ENCODE peak calls at places on chromosome 3, in ten cellular contexts. B, Z, G, Y, U, S, K, A, N and J are unnamed samples.

GRCh38 chr3:187567026-187567425 is 103.2 kb downstream of the SST start:
- DNase-seq in U (no peak), G (no peak), K (no peak), B (peak), Y (no peak), S (no peak), N (no peak), A (no peak), Z (no peak), J (no peak)

GRCh38 chr3:9681011-9681722 is 22.5 kb upstream of the CPNE9 start:
- DNase-seq in A (no peak), Z (no peak), B (no peak), K (no peak), N (no peak), G (no peak), U (no peak), S (no peak), Y (no peak), J (no peak)

GRCh38 chr3:56856686-56857577 is 55.2 kb upstream of the ARHGEF3 start:
- DNase-seq in Z (no peak), K (no peak), N (no peak), G (no peak), Y (no peak), B (no peak), S (no peak), U (no peak), A (no peak), J (no peak)

GRCh38 chr3:14057701-14058100 is 67.0 kb downstream of the CHCHD4 start:
- DNase-seq in A (no peak), G (no peak), Y (no peak), B (no peak), K (no peak), Z (no peak), U (no peak), S (no peak), N (no peak), J (no peak)

GRCh38 chr3:66472313-66473134 is 28.3 kb downstream of the LRIG1 start:
- DNase-seq in B (peak), Z (no peak), U (no peak), N (no peak), A (no peak), S (no peak), K (no peak), G (peak), Y (peak), J (no peak)

GRCh38 chr3:129343643-129344360 is 65.1 kb downstream of the HMCES start:
- DNase-seq in B (peak), U (no peak), A (no peak), Y (no peak), N (no peak), Z (no peak), S (no peak), G (no peak), K (no peak), J (no peak)

GRCh38 chr3:14719006-14719405 is 44.1 kb downstream of the C3orf20 start:
- DNase-seq in N (no peak), B (peak), Y (no peak), G (no peak), Z (no peak), U (no peak), K (no peak), S (no peak), A (no peak), J (no peak)

GRCh38 chr3:8567784-8568575 is 66.4 kb downstream of the LMCD1 start:
- DNase-seq in U (no peak), K (peak), Y (no peak), A (no peak), G (no peak), N (no peak), B (no peak), Z (no peak), S (no peak), J (no peak)

GRCh38 chr3:172709776-172710708 is 825 bp downstream of the NCEH1 start:
- DNase-seq in Z (no peak), Y (no peak), S (no peak), U (no peak), G (peak), A (no peak), N (no peak), B (peak), K (peak), J (no peak)

GRCh38 chr3:21551019-21551418 is 200.0 kb downstream of the ZNF385D start:
- DNase-seq in A (no peak), Z (no peak), K (no peak), Y (no peak), S (no peak), G (no peak), N (no peak), B (peak), U (no peak), J (no peak)

GRCh38 chr3:60854762-60855161 is 396.5 kb downstream of the FHIT start:
- DNase-seq in Y (no peak), N (no peak), Z (no peak), S (no peak), A (no peak), G (no peak), K (no peak), B (no peak), U (no peak), J (no peak)

GRCh38 chr3:122100591-122101491 is 45.7 kb downstream of the CD86 start:
- DNase-seq in U (no peak), Y (no peak), B (no peak), S (no peak), G (peak), Z (no peak), A (no peak), K (no peak), N (peak), J (no peak)

GRCh38 chr3:77189258-77189657 is 149.4 kb downstream of the ROBO2 start:
- DNase-seq in G (no peak), K (no peak), B (no peak), N (no peak), S (no peak), Z (no peak), A (no peak), Y (no peak), U (no peak), J (no peak)

GRCh38 chr3:8966150-8966819 is 3.0 kb upstream of the RAD18 start:
- DNase-seq in K (no peak), S (no peak), B (no peak), A (no peak), N (no peak), Y (no peak), G (no peak), U (no peak), Z (no peak), J (no peak)

GRCh38 chr3:23052230-23053019 is 150.7 kb upstream of the UBE2E2 start:
- DNase-seq in S (no peak), N (no peak), Y (no peak), G (no peak), U (no peak), Z (no peak), A (no peak), K (no peak), B (peak), J (no peak)

GRCh38 chr3:162491957-162492356 is 995.3 kb downstream of the OTOL1 start:
- DNase-seq in G (no peak), A (no peak), Y (no peak), B (no peak), Z (no peak), S (no peak), U (no peak), K (no peak), N (no peak), J (no peak)

GRCh38 chr3:128788268-128788869 is 62.4 kb downstream of the RAB7A start:
- DNase-seq in N (no peak), B (no peak), A (no peak), K (no peak), S (no peak), U (no peak), Z (no peak), Y (no peak), G (no peak), J (no peak)

GRCh38 chr3:59839283-59839682 is 789.5 kb upstream of the CFAP20DC start:
- DNase-seq in N (no peak), S (no peak), K (no peak), Y (no peak), B (no peak), A (no peak), G (peak), U (no peak), Z (no peak), J (no peak)

GRCh38 chr3:50173685-50174516 is 17.5 kb upstream of the GNAT1 start:
- DNase-seq in U (no peak), G (no peak), S (no peak), Y (no peak), N (no peak), K (no peak), B (no peak), Z (no peak), A (no peak), J (no peak)

GRCh38 chr3:22960326-22960984 is 242.7 kb upstream of the UBE2E2 start:
- DNase-seq in S (no peak), Z (no peak), A (no peak), B (peak), U (no peak), N (peak), K (no peak), G (no peak), Y (no peak), J (no peak)

GRCh38 chr3:52022323-52023100 is 26.8 kb upstream of the RPL29 start:
- DNase-seq in N (no peak), U (no peak), K (no peak), S (no peak), Y (no peak), Z (no peak), A (no peak), B (no peak), G (no peak), J (no peak)

GRCh38 chr3:140319801-140320200 is 358.1 kb upstream of the TRIM42 start:
- DNase-seq in U (no peak), N (no peak), G (no peak), Z (no peak), K (no peak), A (no peak), S (no peak), B (no peak), Y (no peak), J (no peak)

GRCh38 chr3:135896613-135897012 is 68.9 kb upstream of the PPP2R3A start:
- DNase-seq in U (no peak), Z (no peak), S (no peak), G (no peak), A (no peak), Y (no peak), B (peak), K (no peak), N (no peak), J (no peak)

GRCh38 chr3:175207361-175207760 is 348.2 kb downstream of the NAALADL2 start:
- DNase-seq in Y (no peak), G (no peak), K (no peak), B (no peak), U (no peak), N (no peak), A (no peak), Z (no peak), S (no peak), J (no peak)

GRCh38 chr3:195271116-195271858 is at the start of gene XXYLT1:
- DNase-seq in Z (peak), U (peak), B (peak), N (peak), G (peak), A (peak), K (peak), Y (peak), S (peak), J (no peak)

GRCh38 chr3:62768896-62769295 is 106.3 kb downstream of the CADPS start:
- DNase-seq in Z (no peak), S (no peak), G (no peak), N (no peak), Y (no peak), B (no peak), U (no peak), A (no peak), K (no peak), J (no peak)